ENCODE peak calls at places on chromosomes 7 and 10, in six cellular contexts. Q is dorsolateral prefrontal cortex; O is activated effector memory CD4-positive, alpha-beta T cell treated with Interleukin-2 at 50 U/mL for 16 hours; S is stimulated activated CD4-positive, alpha-beta T cell treated with anti-CD3 and anti-CD28 coated beads, Interleukin-12 subunit alpha, Interleukin-12 subunit beta, amount 100 ng/mL, for 24 hours; I is fibroblast of mammary gland; X is cardiac muscle cell. M is an unnamed sample.

GRCh38 chr7:73622909-73623797 is 1.2 kb downstream of the MLXIPL start:
- DNase-seq in Q (no peak), X (peak; percentile 62), S (no peak), O (no peak), I (peak; percentile 16), M (no peak)

GRCh38 chr10:15254808-15255655 is 86.5 kb upstream of the NMT2 start:
- DNase-seq in I (no peak), O (no peak), Q (peak; percentile 43), S (peak; percentile 15), X (no peak), M (no peak)

GRCh38 chr10:125010362-125010761 is 68.4 kb downstream of the ZRANB1 start:
- DNase-seq in S (no peak), X (no peak), O (no peak), Q (no peak), I (no peak), M (peak; percentile 18)

GRCh38 chr10:101631821-101632475 is 43.8 kb downstream of the DPCD start:
- DNase-seq in S (no peak), Q (no peak), I (no peak), X (no peak), O (no peak), M (peak; percentile 79)

GRCh38 chr10:73359492-73359891 is 828 bp upstream of the CFAP70 start:
- DNase-seq in S (no peak), O (no peak), X (no peak), Q (no peak), I (peak; percentile 40), M (no peak)

GRCh38 chr10:132033632-132034031 is 32.1 kb upstream of the JAKMIP3 start:
- DNase-seq in O (no peak), Q (no peak), I (no peak), S (no peak), X (no peak), M (no peak)

GRCh38 chr7:36784991-36785940 is 61.0 kb upstream of the AOAH start:
- DNase-seq in I (no peak), Q (no peak), O (peak; percentile 54), S (peak; percentile 23), X (peak; percentile 57), M (no peak)

GRCh38 chr10:107442035-107442505 is 277.6 kb upstream of the SORCS1 start:
- DNase-seq in X (peak; percentile 14), Q (no peak), O (no peak), S (no peak), I (peak; percentile 64), M (peak; percentile 49)

GRCh38 chr10:68423522-68423921 is 16.4 kb upstream of the RUFY2 start:
- DNase-seq in I (no peak), S (peak; percentile 5), Q (no peak), X (no peak), O (no peak), M (no peak)

GRCh38 chr7:89029864-89030263 is 234.3 kb upstream of the TEX47 start:
- DNase-seq in I (peak; percentile 14), S (no peak), X (peak; percentile 10), O (no peak), Q (no peak), M (no peak)

GRCh38 chr10:101097881-101098280 is 33.2 kb upstream of the TLX1 start:
- DNase-seq in O (no peak), Q (no peak), X (no peak), S (no peak), I (no peak), M (no peak)

GRCh38 chr7:133124974-133125373 is 43.1 kb upstream of the CHCHD3 start:
- DNase-seq in I (no peak), O (no peak), S (no peak), X (no peak), Q (no peak), M (no peak)

GRCh38 chr10:124380256-124380995 is 38.3 kb downstream of the OAT start:
- DNase-seq in S (no peak), I (no peak), Q (no peak), O (no peak), X (no peak), M (no peak)

GRCh38 chr7:76108540-76109233 is 60.8 kb downstream of the MDH2 start:
- DNase-seq in I (peak; percentile 47), S (no peak), Q (no peak), O (no peak), X (peak; percentile 40), M (peak; percentile 48)

GRCh38 chr7:150368884-150369739 is 490 bp downstream of the REPIN1 start:
- DNase-seq in S (no peak), I (peak; percentile 51), O (no peak), Q (peak; percentile 58), X (peak; percentile 75), M (peak; percentile 68)

GRCh38 chr10:97332586-97333350 is 1.8 kb downstream of the FRAT2 start:
- DNase-seq in I (peak; percentile 90), X (peak; percentile 83), O (no peak), Q (peak; percentile 48), S (no peak), M (peak; percentile 86)

GRCh38 chr10:35103887-35104286 is 13.7 kb upstream of the CUL2 start:
- DNase-seq in I (no peak), S (no peak), Q (no peak), X (no peak), O (no peak), M (no peak)

GRCh38 chr7:41924798-41925197 is 221.9 kb upstream of the INHBA start:
- DNase-seq in S (no peak), O (no peak), I (peak; percentile 65), Q (no peak), X (no peak), M (no peak)

GRCh38 chr10:89836840-89837172 is 135.4 kb downstream of the KIF20B start:
- DNase-seq in X (no peak), I (no peak), S (no peak), Q (no peak), O (no peak), M (no peak)

GRCh38 chr10:124212702-124213101 is 119.3 kb upstream of the CHST15 start:
- DNase-seq in I (no peak), O (no peak), Q (no peak), S (no peak), X (no peak), M (no peak)

GRCh38 chr7:97499204-97499603 is 232.7 kb upstream of the TAC1 start:
- DNase-seq in I (peak; percentile 32), Q (no peak), O (no peak), X (peak; percentile 20), S (no peak), M (no peak)

GRCh38 chr10:14536269-14536903 is 205.7 kb upstream of the FRMD4A start:
- DNase-seq in O (no peak), X (no peak), Q (no peak), S (no peak), I (peak; percentile 29), M (no peak)

GRCh38 chr7:39353615-39354376 is 212.4 kb upstream of the YAE1 start:
- DNase-seq in Q (no peak), I (peak; percentile 16), S (no peak), O (no peak), X (peak; percentile 78), M (peak; percentile 43)

GRCh38 chr10:76553700-76554470 is 1083.7 kb downstream of the KCNMA1 start:
- DNase-seq in O (no peak), I (no peak), Q (no peak), S (no peak), X (peak; percentile 16), M (no peak)

M was measured in amniotic epithelial cell.